ENCODE peak calls at places on chromosomes 4 and X, in four cellular contexts. F, N, B and J are unnamed samples.

GRCh38 chrX:101785142-101785541 is 125.5 kb upstream of the ARMCX2 start:
- DNase-seq in F (no peak), N (no peak), B (no peak), J (no peak)

GRCh38 chrX:6026980-6027379 is 201.7 kb downstream of the NLGN4X start:
- DNase-seq in F (no peak), N (no peak), B (no peak), J (no peak)

GRCh38 chr4:188781655-188782054 is 642.4 kb downstream of the TRIML1 start:
- DNase-seq in F (no peak), N (no peak), B (peak), J (no peak)

GRCh38 chrX:128020701-128021100 is 31.5 kb downstream of the ACTRT1 start:
- DNase-seq in F (no peak), N (no peak), B (no peak), J (peak)

GRCh38 chrX:129493643-129494042 is 29.6 kb downstream of the SMARCA1 start:
- DNase-seq in F (no peak), N (no peak), B (no peak), J (no peak)

GRCh38 chr4:81039351-81040174 is 9.1 kb downstream of the BMP3 start:
- DNase-seq in F (no peak), N (no peak), B (no peak), J (no peak)

GRCh38 chrX:24498181-24498580 is 33.1 kb downstream of the PDK3 start:
- DNase-seq in F (no peak), N (peak), B (peak), J (no peak)

GRCh38 chr4:24382381-24382780 is 202.0 kb downstream of the DHX15 start:
- DNase-seq in F (no peak), N (no peak), B (no peak), J (peak)

GRCh38 chr4:80043534-80043933 is 29.5 kb downstream of the ANTXR2 start:
- DNase-seq in F (peak), N (no peak), B (no peak), J (no peak)

GRCh38 chrX:141220342-141221008 is 21.8 kb downstream of the SPANXC start:
- DNase-seq in F (no peak), N (no peak), B (no peak), J (peak)

GRCh38 chrX:2458309-2458708 is 42.5 kb downstream of the DHRSX start:
- DNase-seq in F (no peak), N (no peak), B (no peak), J (no peak)

GRCh38 chr4:73683033-73683432 is 57.3 kb upstream of the CXCL8 start:
- DNase-seq in F (no peak), N (no peak), B (no peak), J (peak)

GRCh38 chr4:103018391-103019318 is 850 bp downstream of the SLC9B1 start:
- DNase-seq in F (peak), N (no peak), B (no peak), J (no peak)

GRCh38 chrX:13372203-13372980 is 52.5 kb upstream of the ATXN3L start:
- DNase-seq in F (no peak), N (no peak), B (no peak), J (no peak)

GRCh38 chr4:76989391-76990061 is 40.0 kb downstream of the SEPTIN11 start:
- DNase-seq in F (no peak), N (no peak), B (no peak), J (no peak)

GRCh38 chr4:55468724-55469123 is 73.0 kb downstream of the TMEM165 start:
- DNase-seq in F (no peak), N (no peak), B (no peak), J (peak)

GRCh38 chr4:128513664-128514484 is 226.3 kb upstream of the PGRMC2 start:
- DNase-seq in F (no peak), N (no peak), B (no peak), J (no peak)

GRCh38 chrX:41382699-41383645 is 49.0 kb downstream of the DDX3X start:
- DNase-seq in F (no peak), N (no peak), B (no peak), J (no peak)

GRCh38 chrX:82127228-82128123 is 925.6 kb downstream of the SH3BGRL start:
- DNase-seq in F (no peak), N (no peak), B (no peak), J (no peak)

GRCh38 chr4:10579700-10580099 is 104.9 kb downstream of the CLNK start:
- DNase-seq in F (no peak), N (no peak), B (peak), J (no peak)

GRCh38 chrX:23945206-23945605 is 37.4 kb downstream of the CXorf58 start:
- DNase-seq in F (no peak), N (no peak), B (no peak), J (no peak)

GRCh38 chrX:41419082-41419481 is 28.1 kb upstream of the NYX start:
- DNase-seq in F (no peak), N (no peak), B (no peak), J (no peak)

GRCh38 chr4:762211-763190 is 56.9 kb downstream of the PCGF3 start:
- DNase-seq in F (no peak), N (no peak), B (no peak), J (no peak)

GRCh38 chrX:49061916-49062315 is 3.1 kb downstream of the CCDC120 start:
- DNase-seq in F (no peak), N (no peak), B (no peak), J (no peak)

GRCh38 chr4:23033796-23034195 is 341.1 kb downstream of the GBA3 start:
- DNase-seq in F (no peak), N (no peak), B (no peak), J (no peak)

GRCh38 chr4:40555176-40555900 is 74.3 kb downstream of the RBM47 start:
- DNase-seq in F (no peak), N (no peak), B (no peak), J (no peak)

GRCh38 chr4:140995058-140995457 is 138.2 kb downstream of the RNF150 start:
- DNase-seq in F (peak), N (no peak), B (no peak), J (no peak)

GRCh38 chrX:150229481-150229880 is 133.6 kb upstream of the MAMLD1 start:
- DNase-seq in F (no peak), N (no peak), B (no peak), J (no peak)

GRCh38 chrX:74804574-74804973 is 120.7 kb downstream of the NEXMIF start:
- DNase-seq in F (no peak), N (no peak), B (no peak), J (no peak)

GRCh38 chr4:146275370-146275769 is 61.0 kb downstream of the REELD1 start:
- DNase-seq in F (no peak), N (no peak), B (no peak), J (no peak)

GRCh38 chrX:44542567-44543325 is at the start of gene FUNDC1:
- DNase-seq in F (peak), N (peak), B (peak), J (peak)

GRCh38 chr4:151227731-151228130 is 49.2 kb upstream of the PRSS48 start:
- DNase-seq in F (peak), N (peak), B (no peak), J (peak)

GRCh38 chr4:78222575-78223186 is 165.6 kb downstream of the FRAS1 start:
- DNase-seq in F (no peak), N (no peak), B (peak), J (no peak)

GRCh38 chrX:143206961-143207360 is 181.2 kb downstream of the SPANXN4 start:
- DNase-seq in F (no peak), N (no peak), B (no peak), J (no peak)

DNA sequence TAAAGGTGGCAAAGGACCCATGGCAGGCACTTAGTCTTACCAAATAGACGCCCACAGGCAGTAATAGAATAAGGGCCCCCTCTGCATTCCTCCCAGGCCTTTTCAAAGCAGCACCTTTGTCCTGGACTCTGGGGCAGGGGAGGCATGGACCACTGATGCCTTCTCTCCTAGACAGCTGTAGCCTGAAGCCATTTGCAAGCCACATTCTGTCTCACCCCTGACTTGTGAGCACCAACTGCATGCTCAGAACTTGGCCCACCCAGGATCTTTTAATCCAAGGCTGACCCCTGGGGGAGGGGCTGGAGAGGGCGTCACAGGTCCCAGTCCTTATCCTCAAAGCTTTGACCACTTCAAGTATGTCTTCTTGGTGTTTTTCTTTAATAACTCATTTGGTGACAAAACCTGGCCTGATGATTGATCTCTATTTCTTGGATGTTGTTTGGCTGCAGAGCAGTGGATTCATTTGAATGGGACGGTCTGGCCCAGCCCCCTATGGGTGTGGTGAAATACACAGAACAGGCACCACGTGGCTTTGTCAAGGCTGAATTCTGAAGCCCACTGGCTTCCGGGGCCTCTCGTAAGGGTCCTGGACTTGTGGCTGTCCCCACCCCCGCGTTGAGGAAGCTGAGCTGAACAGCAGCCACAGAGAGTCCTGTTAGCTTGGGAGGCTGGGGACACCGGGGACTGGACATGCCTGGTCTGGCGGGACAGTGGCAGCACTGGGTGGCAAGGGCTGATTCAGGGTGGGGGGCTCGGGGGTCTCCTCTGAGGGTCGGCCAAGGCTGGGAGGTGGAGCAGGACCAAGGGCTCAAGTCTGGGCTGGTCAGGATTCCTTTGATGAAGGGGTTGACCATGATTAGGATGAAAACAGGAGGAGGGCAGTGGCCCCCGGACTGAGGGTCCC is 36.6 kb downstream of the ADRA2C start:
- DNase-seq in F (no peak), N (no peak), B (no peak), J (no peak)
- H3K27ac ChIP-seq in F (no peak), N (no peak), B (no peak), J (no peak)

DNA sequence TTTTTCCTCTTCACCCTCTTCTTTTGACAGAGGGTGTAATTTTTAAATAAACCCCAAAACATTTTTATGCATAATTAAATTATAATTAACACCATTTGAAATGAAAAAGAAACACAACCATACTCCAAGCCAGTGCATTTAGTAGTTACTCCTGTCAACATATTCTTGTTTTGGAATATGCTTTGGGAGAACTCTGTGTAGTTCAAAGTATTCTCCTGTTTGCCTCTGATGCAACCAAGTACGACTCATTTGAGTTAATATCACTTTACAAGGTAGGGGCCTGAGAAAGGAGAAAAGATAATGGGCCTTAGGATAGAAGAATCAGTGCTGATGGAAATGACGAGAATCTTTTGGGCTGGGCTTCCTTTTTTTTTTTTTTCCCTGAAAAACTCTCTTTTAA is 2.7 kb downstream of the PTPN13 start:
- DNase-seq in F (no peak), N (no peak), B (no peak), J (no peak)
- H3K27ac ChIP-seq in F (peak), N (peak), B (no peak), J (peak)

DNA sequence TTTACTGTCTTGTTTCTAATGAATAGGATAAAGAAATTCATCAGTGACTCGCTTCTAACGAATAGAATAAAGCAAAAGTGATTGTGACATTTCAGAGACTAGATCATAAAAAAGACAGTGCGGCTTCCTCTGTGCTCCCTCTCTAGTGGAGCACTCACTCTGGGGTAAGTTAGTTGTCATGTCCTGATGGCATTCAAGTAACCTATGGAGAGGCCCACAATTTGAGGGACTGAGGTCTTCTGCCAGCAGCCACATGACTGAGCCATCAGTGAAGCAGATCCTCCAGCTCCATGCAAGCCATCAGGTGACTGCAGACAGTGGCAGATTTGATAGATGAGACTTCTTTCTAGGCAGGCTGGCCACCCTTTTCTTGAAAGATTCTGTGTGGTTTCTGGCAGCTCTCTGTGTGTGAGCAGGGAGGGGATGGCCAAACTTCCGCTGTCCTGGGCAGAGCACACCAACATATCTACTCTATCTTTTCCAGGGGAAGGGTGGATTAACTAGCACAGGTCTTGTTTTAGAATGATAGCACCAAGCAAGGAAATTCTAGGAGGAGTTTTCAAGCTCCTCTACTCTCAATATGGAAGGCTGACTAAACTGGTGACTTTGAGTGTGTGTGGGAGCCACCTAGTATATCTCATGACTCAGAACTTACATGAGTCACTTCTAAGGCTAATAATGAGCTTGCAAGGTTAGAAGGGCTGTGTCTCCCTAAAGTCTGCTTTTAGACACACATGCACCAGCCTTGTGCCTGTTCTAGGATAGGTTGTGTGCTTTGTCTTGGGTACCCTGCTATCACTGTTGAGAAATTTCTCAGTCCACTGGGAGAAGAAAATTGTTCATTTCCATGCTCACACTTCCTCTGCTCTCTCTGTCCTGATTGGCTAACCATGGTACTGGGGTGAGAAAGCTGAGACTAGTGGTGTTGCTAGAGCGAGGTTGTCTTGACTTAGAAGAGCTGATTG is 72.7 kb downstream of the YIPF6 start:
- DNase-seq in F (no peak), N (no peak), B (no peak), J (peak)
- H3K27ac ChIP-seq in F (no peak), N (no peak), B (no peak), J (peak)

DNA sequence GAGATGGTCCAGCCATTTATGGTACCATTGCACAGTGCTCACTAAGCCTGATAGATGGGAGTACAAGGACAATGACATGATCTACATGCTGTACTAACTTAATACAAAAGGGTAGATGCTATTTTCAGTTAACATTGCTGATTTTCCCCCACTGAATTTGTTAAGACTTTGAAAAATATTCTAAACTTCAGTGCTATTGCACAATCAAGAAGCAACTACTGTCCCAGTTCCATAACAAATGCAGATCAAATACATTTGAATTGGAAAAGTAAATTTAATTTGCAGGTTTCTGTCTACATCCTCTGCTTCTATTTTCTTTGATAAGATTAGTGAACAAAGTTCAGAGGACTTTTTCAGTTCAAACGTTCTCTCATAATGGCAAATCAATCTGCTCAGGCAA is 366.8 kb upstream of the FGF13 start:
- DNase-seq in F (no peak), N (no peak), B (no peak), J (no peak)
- H3K27ac ChIP-seq in F (no peak), N (no peak), B (no peak), J (no peak)

DNA sequence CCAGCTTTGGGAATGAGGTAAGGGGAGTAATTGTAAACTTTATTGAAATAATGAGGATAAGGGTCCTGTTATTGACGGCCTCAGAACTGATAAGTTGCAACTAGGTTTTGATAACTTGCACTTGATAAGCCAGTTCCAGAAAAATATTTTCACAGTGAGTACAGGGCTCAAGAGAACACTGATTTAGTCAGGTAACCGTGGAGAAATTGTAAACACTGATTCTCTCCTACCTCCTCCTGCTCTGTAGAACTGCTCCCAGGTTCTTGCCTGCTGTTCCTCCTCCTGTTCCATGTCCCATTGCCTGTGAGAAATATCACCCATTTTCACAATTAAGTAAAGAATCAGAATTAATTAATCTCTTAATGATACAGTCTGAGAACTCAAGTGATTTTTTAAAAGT is 55.0 kb upstream of the CXXC4 start:
- DNase-seq in F (no peak), N (no peak), B (no peak), J (no peak)
- H3K27ac ChIP-seq in F (no peak), N (no peak), B (no peak), J (no peak)

DNA sequence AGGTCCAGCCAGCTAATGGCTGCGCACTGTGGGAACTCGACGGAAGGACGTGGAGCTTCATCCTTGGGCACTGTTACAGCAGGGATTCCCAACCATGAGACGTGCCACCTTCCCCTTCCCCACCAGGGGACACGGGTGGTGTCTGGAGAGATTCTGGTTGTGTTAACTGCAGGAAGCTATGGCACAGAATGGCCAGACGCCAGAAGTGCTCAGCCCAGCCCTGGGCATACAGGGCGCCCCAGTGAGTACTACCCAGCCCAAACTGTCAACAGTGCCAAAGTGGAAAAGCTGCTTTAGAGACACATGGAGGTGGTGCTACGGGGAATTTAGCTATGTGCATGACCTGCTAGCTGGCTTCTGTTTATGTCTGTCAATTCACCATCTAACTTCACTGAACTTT is 32.8 kb downstream of the ACOX3 start:
- DNase-seq in F (no peak), N (no peak), B (no peak), J (no peak)
- H3K27ac ChIP-seq in F (no peak), N (no peak), B (no peak), J (no peak)

DNA sequence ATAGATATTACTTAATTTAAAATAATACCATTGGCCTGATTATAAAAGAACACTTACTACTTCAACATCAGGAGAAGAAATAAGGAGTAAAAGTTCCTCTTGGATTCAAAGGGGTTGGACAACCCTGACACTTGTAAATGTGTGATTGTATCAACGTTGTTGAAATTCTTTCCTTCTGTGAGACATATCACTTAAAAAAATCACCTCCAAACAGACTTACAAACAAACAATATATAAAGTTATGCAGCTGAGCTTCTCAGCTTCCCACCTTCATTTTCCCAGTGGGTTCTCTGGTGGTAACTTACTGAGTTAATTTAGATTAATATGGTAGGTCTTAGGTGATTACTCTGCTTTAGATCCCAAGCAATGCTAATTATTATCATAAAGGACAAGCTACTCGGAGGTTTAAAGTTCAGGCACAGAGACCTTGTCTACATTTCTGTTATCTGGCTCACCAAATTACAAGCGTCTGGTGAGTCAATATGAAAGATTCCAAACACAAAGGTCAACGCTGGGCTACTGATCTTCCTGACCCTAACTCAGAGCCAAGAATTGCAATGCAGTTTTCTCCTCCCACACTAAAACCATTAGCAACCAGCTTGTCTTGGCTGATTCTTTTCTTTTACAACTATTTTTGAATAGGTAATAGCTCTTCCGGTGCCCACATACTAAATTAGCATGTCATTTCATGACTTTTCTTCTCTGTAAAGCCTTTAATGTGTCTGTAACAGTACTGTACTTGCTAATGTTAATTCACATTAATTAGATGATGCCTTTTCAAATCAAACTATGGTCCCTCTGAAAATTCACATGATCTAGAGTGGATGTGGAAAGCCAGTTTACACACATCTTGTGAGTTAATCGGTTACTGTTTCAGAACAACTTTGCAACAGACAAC is 157.6 kb downstream of the RASL11B start:
- DNase-seq in F (no peak), N (no peak), B (no peak), J (no peak)
- H3K27ac ChIP-seq in F (peak), N (no peak), B (no peak), J (no peak)

GRCh38 chrX:125205084-125205917 is 114.4 kb upstream of the TEX13C start:
- DNase-seq in F (no peak), N (peak), B (peak), J (peak)
- H3K27ac ChIP-seq in F (no peak), N (peak), B (no peak), J (no peak)